ENCODE peak calls at places on chromosomes 16 and 17, in six cellular contexts. W, E, Q, P, G and L are unnamed samples.

GRCh38 chr17:67998466-67998865 is 2.2 kb upstream of the C17orf58 start:
- DNase-seq in W (no peak), E (no peak), Q (no peak), P (no peak), G (no peak), L (no peak)

GRCh38 chr16:57944961-57945739 is 25.8 kb downstream of the CNGB1 start:
- DNase-seq in W (no peak), E (no peak), Q (no peak), P (no peak), G (no peak), L (no peak)

GRCh38 chr17:17628388-17629008 is 37.0 kb upstream of the PEMT start:
- DNase-seq in W (no peak), E (no peak), Q (peak; percentile 18), P (no peak), G (no peak), L (peak; percentile 6)

GRCh38 chr17:71631483-71631882 is 489.3 kb upstream of the SOX9 start:
- DNase-seq in W (peak; percentile 18), E (no peak), Q (no peak), P (peak; percentile 7), G (no peak), L (no peak)

GRCh38 chr17:65855245-65855644 is 293.8 kb upstream of the AXIN2 start:
- DNase-seq in W (peak; percentile 66), E (no peak), Q (no peak), P (peak; percentile 14), G (no peak), L (peak; percentile 69)

GRCh38 chr16:21599994-21600773 is 807 bp downstream of the METTL9 start:
- DNase-seq in W (no peak), E (peak; percentile 27), Q (no peak), P (peak; percentile 30), G (no peak), L (peak; percentile 10)

GRCh38 chr17:44733753-44734152 is 25.0 kb upstream of the ADAM11 start:
- DNase-seq in W (no peak), E (no peak), Q (no peak), P (no peak), G (peak; percentile 72), L (no peak)

GRCh38 chr16:3986235-3986544 is 105.7 kb upstream of the CREBBP start:
- DNase-seq in W (no peak), E (no peak), Q (no peak), P (no peak), G (no peak), L (no peak)

GRCh38 chr17:61536417-61536955 is 54.5 kb downstream of the NACA2 start:
- DNase-seq in W (no peak), E (no peak), Q (no peak), P (no peak), G (no peak), L (no peak)

GRCh38 chr16:88059701-88060386 is 108.6 kb downstream of the BANP start:
- DNase-seq in W (no peak), E (no peak), Q (no peak), P (no peak), G (no peak), L (no peak)

GRCh38 chr17:50211249-50212120 is 10.1 kb upstream of the COL1A1 start:
- DNase-seq in W (no peak), E (no peak), Q (no peak), P (peak; percentile 48), G (no peak), L (no peak)

GRCh38 chr17:73231363-73231762 is 30.3 kb downstream of the CPSF4L start:
- DNase-seq in W (no peak), E (no peak), Q (no peak), P (peak; percentile 38), G (peak; percentile 21), L (no peak)

GRCh38 chr16:83952587-83952939 is 477 bp upstream of the OSGIN1 start:
- DNase-seq in W (peak; percentile 72), E (no peak), Q (no peak), P (peak; percentile 66), G (no peak), L (no peak)

GRCh38 chr17:2854662-2855061 is 58.4 kb downstream of the RAP1GAP2 start:
- DNase-seq in W (no peak), E (no peak), Q (no peak), P (no peak), G (no peak), L (no peak)

GRCh38 chr17:43327834-43328420 is 70.9 kb upstream of the ARL4D start:
- DNase-seq in W (no peak), E (no peak), Q (no peak), P (no peak), G (no peak), L (no peak)

GRCh38 chr16:1890701-1891035 is 18.7 kb upstream of the MEIOB start:
- DNase-seq in W (no peak), E (no peak), Q (no peak), P (no peak), G (peak; percentile 19), L (no peak)